ENCODE peak calls at places on chromosomes 1 and 21, in nine cellular contexts. One of them, this sample, is unnamed.

GRCh38 chr1:200247513-200247912 is 162.3 kb downstream of the ZNF281 start:
- DNase-seq in NCI-H748 treated with DMSO at 0.1 percent for 48 hours: peak
- DNase-seq in HT-29: no peak
- DNase-seq in cardiac fibroblast: no peak
- DNase-seq in stimulated activated CD4-positive, alpha-beta T cell treated with anti-CD3 and anti-CD28 coated beads, Interleukin-12 subunit alpha, Interleukin-12 subunit beta, amount 100 ng/mL, for 48 hours: no peak
- DNase-seq in non-pigmented ciliary epithelial cell: no peak
- DNase-seq in HL-60: no peak
- DNase-seq in stromal cell of bone marrow: no peak
- DNase-seq in stomach: no peak
- DNase-seq in this sample: no peak

GRCh38 chr21:37528150-37528937 is 161.8 kb downstream of the DYRK1A start:
- DNase-seq in stimulated activated CD4-positive, alpha-beta T cell treated with anti-CD3 and anti-CD28 coated beads, Interleukin-12 subunit alpha, Interleukin-12 subunit beta, amount 100 ng/mL, for 48 hours: no peak
- DNase-seq in stomach: no peak
- DNase-seq in HL-60: no peak
- DNase-seq in non-pigmented ciliary epithelial cell: no peak
- DNase-seq in cardiac fibroblast: no peak
- DNase-seq in stromal cell of bone marrow: no peak
- DNase-seq in HT-29: no peak
- DNase-seq in NCI-H748 treated with DMSO at 0.1 percent for 48 hours: no peak
- DNase-seq in this sample: no peak

GRCh38 chr1:65001238-65001792 is 35.0 kb upstream of the JAK1 start:
- DNase-seq in HL-60: no peak
- DNase-seq in stomach: peak
- DNase-seq in stimulated activated CD4-positive, alpha-beta T cell treated with anti-CD3 and anti-CD28 coated beads, Interleukin-12 subunit alpha, Interleukin-12 subunit beta, amount 100 ng/mL, for 48 hours: peak
- DNase-seq in non-pigmented ciliary epithelial cell: no peak
- DNase-seq in HT-29: no peak
- DNase-seq in cardiac fibroblast: peak
- DNase-seq in stromal cell of bone marrow: peak
- DNase-seq in NCI-H748 treated with DMSO at 0.1 percent for 48 hours: no peak
- DNase-seq in this sample: no peak

GRCh38 chr1:46406881-46407608 is 12.9 kb downstream of the FAAH start:
- DNase-seq in cardiac fibroblast: peak
- DNase-seq in stromal cell of bone marrow: no peak
- DNase-seq in HT-29: no peak
- DNase-seq in non-pigmented ciliary epithelial cell: no peak
- DNase-seq in HL-60: no peak
- DNase-seq in stimulated activated CD4-positive, alpha-beta T cell treated with anti-CD3 and anti-CD28 coated beads, Interleukin-12 subunit alpha, Interleukin-12 subunit beta, amount 100 ng/mL, for 48 hours: no peak
- DNase-seq in stomach: no peak
- DNase-seq in NCI-H748 treated with DMSO at 0.1 percent for 48 hours: no peak
- DNase-seq in this sample: no peak

GRCh38 chr1:66253330-66253921 is 280.5 kb upstream of the SGIP1 start:
- DNase-seq in HL-60: no peak
- DNase-seq in HT-29: peak
- DNase-seq in NCI-H748 treated with DMSO at 0.1 percent for 48 hours: no peak
- DNase-seq in non-pigmented ciliary epithelial cell: no peak
- DNase-seq in cardiac fibroblast: peak
- DNase-seq in stromal cell of bone marrow: peak
- DNase-seq in stimulated activated CD4-positive, alpha-beta T cell treated with anti-CD3 and anti-CD28 coated beads, Interleukin-12 subunit alpha, Interleukin-12 subunit beta, amount 100 ng/mL, for 48 hours: no peak
- DNase-seq in stomach: no peak
- DNase-seq in this sample: no peak

GRCh38 chr1:55214903-55215193 is 316 bp downstream of the USP24 start:
- DNase-seq in stomach: peak
- DNase-seq in stromal cell of bone marrow: no peak
- DNase-seq in NCI-H748 treated with DMSO at 0.1 percent for 48 hours: no peak
- DNase-seq in HT-29: peak
- DNase-seq in HL-60: no peak
- DNase-seq in cardiac fibroblast: peak
- DNase-seq in stimulated activated CD4-positive, alpha-beta T cell treated with anti-CD3 and anti-CD28 coated beads, Interleukin-12 subunit alpha, Interleukin-12 subunit beta, amount 100 ng/mL, for 48 hours: no peak
- DNase-seq in non-pigmented ciliary epithelial cell: no peak
- DNase-seq in this sample: no peak

GRCh38 chr1:41802532-41803501 is 115.9 kb downstream of the HIVEP3 start:
- DNase-seq in stimulated activated CD4-positive, alpha-beta T cell treated with anti-CD3 and anti-CD28 coated beads, Interleukin-12 subunit alpha, Interleukin-12 subunit beta, amount 100 ng/mL, for 48 hours: no peak
- DNase-seq in stomach: no peak
- DNase-seq in HL-60: peak
- DNase-seq in NCI-H748 treated with DMSO at 0.1 percent for 48 hours: no peak
- DNase-seq in stromal cell of bone marrow: no peak
- DNase-seq in non-pigmented ciliary epithelial cell: no peak
- DNase-seq in cardiac fibroblast: peak
- DNase-seq in HT-29: no peak
- DNase-seq in this sample: no peak

GRCh38 chr1:74673351-74674111 is at the start of gene ERICH3:
- DNase-seq in HT-29: no peak
- DNase-seq in non-pigmented ciliary epithelial cell: no peak
- DNase-seq in NCI-H748 treated with DMSO at 0.1 percent for 48 hours: peak
- DNase-seq in stomach: no peak
- DNase-seq in stromal cell of bone marrow: no peak
- DNase-seq in cardiac fibroblast: peak
- DNase-seq in stimulated activated CD4-positive, alpha-beta T cell treated with anti-CD3 and anti-CD28 coated beads, Interleukin-12 subunit alpha, Interleukin-12 subunit beta, amount 100 ng/mL, for 48 hours: no peak
- DNase-seq in HL-60: no peak
- DNase-seq in this sample: no peak

GRCh38 chr1:244957525-244957924 is 93.2 kb upstream of the HNRNPU start:
- DNase-seq in non-pigmented ciliary epithelial cell: no peak
- DNase-seq in stromal cell of bone marrow: no peak
- DNase-seq in stomach: no peak
- DNase-seq in NCI-H748 treated with DMSO at 0.1 percent for 48 hours: no peak
- DNase-seq in HT-29: no peak
- DNase-seq in cardiac fibroblast: no peak
- DNase-seq in HL-60: no peak
- DNase-seq in stimulated activated CD4-positive, alpha-beta T cell treated with anti-CD3 and anti-CD28 coated beads, Interleukin-12 subunit alpha, Interleukin-12 subunit beta, amount 100 ng/mL, for 48 hours: no peak
- DNase-seq in this sample: no peak

GRCh38 chr21:27061783-27062182 is 94.9 kb upstream of the ADAMTS5 start:
- DNase-seq in stromal cell of bone marrow: no peak
- DNase-seq in stimulated activated CD4-positive, alpha-beta T cell treated with anti-CD3 and anti-CD28 coated beads, Interleukin-12 subunit alpha, Interleukin-12 subunit beta, amount 100 ng/mL, for 48 hours: no peak
- DNase-seq in HT-29: no peak
- DNase-seq in cardiac fibroblast: no peak
- DNase-seq in non-pigmented ciliary epithelial cell: no peak
- DNase-seq in NCI-H748 treated with DMSO at 0.1 percent for 48 hours: no peak
- DNase-seq in HL-60: no peak
- DNase-seq in stomach: no peak
- DNase-seq in this sample: no peak

GRCh38 chr1:88063605-88064004 is 620.5 kb upstream of the PKN2 start:
- DNase-seq in stromal cell of bone marrow: peak
- DNase-seq in HT-29: peak
- DNase-seq in HL-60: no peak
- DNase-seq in stimulated activated CD4-positive, alpha-beta T cell treated with anti-CD3 and anti-CD28 coated beads, Interleukin-12 subunit alpha, Interleukin-12 subunit beta, amount 100 ng/mL, for 48 hours: no peak
- DNase-seq in non-pigmented ciliary epithelial cell: no peak
- DNase-seq in stomach: no peak
- DNase-seq in cardiac fibroblast: peak
- DNase-seq in NCI-H748 treated with DMSO at 0.1 percent for 48 hours: no peak
- DNase-seq in this sample: no peak

GRCh38 chr1:152188673-152189591 is 29.9 kb upstream of the RPTN start:
- DNase-seq in NCI-H748 treated with DMSO at 0.1 percent for 48 hours: peak
- DNase-seq in HT-29: peak
- DNase-seq in stomach: peak
- DNase-seq in stromal cell of bone marrow: peak
- DNase-seq in cardiac fibroblast: peak
- DNase-seq in non-pigmented ciliary epithelial cell: no peak
- DNase-seq in stimulated activated CD4-positive, alpha-beta T cell treated with anti-CD3 and anti-CD28 coated beads, Interleukin-12 subunit alpha, Interleukin-12 subunit beta, amount 100 ng/mL, for 48 hours: peak
- DNase-seq in HL-60: peak
- DNase-seq in this sample: no peak

GRCh38 chr1:45543599-45544417 is 6.8 kb upstream of the AKR1A1 start:
- DNase-seq in stomach: peak
- DNase-seq in stimulated activated CD4-positive, alpha-beta T cell treated with anti-CD3 and anti-CD28 coated beads, Interleukin-12 subunit alpha, Interleukin-12 subunit beta, amount 100 ng/mL, for 48 hours: peak
- DNase-seq in stromal cell of bone marrow: no peak
- DNase-seq in NCI-H748 treated with DMSO at 0.1 percent for 48 hours: no peak
- DNase-seq in HL-60: peak
- DNase-seq in cardiac fibroblast: peak
- DNase-seq in non-pigmented ciliary epithelial cell: no peak
- DNase-seq in HT-29: no peak
- DNase-seq in this sample: no peak

GRCh38 chr1:214031267-214031650 is 43.5 kb downstream of the PROX1 start:
- DNase-seq in stromal cell of bone marrow: no peak
- DNase-seq in HL-60: no peak
- DNase-seq in non-pigmented ciliary epithelial cell: no peak
- DNase-seq in cardiac fibroblast: no peak
- DNase-seq in stomach: no peak
- DNase-seq in stimulated activated CD4-positive, alpha-beta T cell treated with anti-CD3 and anti-CD28 coated beads, Interleukin-12 subunit alpha, Interleukin-12 subunit beta, amount 100 ng/mL, for 48 hours: no peak
- DNase-seq in NCI-H748 treated with DMSO at 0.1 percent for 48 hours: no peak
- DNase-seq in HT-29: no peak
- DNase-seq in this sample: no peak

GRCh38 chr1:43764581-43764980 is 57.2 kb downstream of the ST3GAL3 start:
- DNase-seq in NCI-H748 treated with DMSO at 0.1 percent for 48 hours: no peak
- DNase-seq in cardiac fibroblast: no peak
- DNase-seq in HT-29: no peak
- DNase-seq in HL-60: no peak
- DNase-seq in stromal cell of bone marrow: no peak
- DNase-seq in stomach: no peak
- DNase-seq in stimulated activated CD4-positive, alpha-beta T cell treated with anti-CD3 and anti-CD28 coated beads, Interleukin-12 subunit alpha, Interleukin-12 subunit beta, amount 100 ng/mL, for 48 hours: no peak
- DNase-seq in non-pigmented ciliary epithelial cell: no peak
- DNase-seq in this sample: no peak

GRCh38 chr21:39137248-39138186 is 45.7 kb downstream of the PSMG1 start:
- DNase-seq in stimulated activated CD4-positive, alpha-beta T cell treated with anti-CD3 and anti-CD28 coated beads, Interleukin-12 subunit alpha, Interleukin-12 subunit beta, amount 100 ng/mL, for 48 hours: no peak
- DNase-seq in HL-60: no peak
- DNase-seq in cardiac fibroblast: peak
- DNase-seq in stromal cell of bone marrow: no peak
- DNase-seq in NCI-H748 treated with DMSO at 0.1 percent for 48 hours: no peak
- DNase-seq in stomach: no peak
- DNase-seq in non-pigmented ciliary epithelial cell: no peak
- DNase-seq in HT-29: peak
- DNase-seq in this sample: no peak

GRCh38 chr1:153919879-153920852 is 2.6 kb downstream of the GATAD2B start:
- DNase-seq in stromal cell of bone marrow: no peak
- DNase-seq in stomach: no peak
- DNase-seq in non-pigmented ciliary epithelial cell: no peak
- DNase-seq in HT-29: peak
- DNase-seq in NCI-H748 treated with DMSO at 0.1 percent for 48 hours: no peak
- DNase-seq in HL-60: no peak
- DNase-seq in stimulated activated CD4-positive, alpha-beta T cell treated with anti-CD3 and anti-CD28 coated beads, Interleukin-12 subunit alpha, Interleukin-12 subunit beta, amount 100 ng/mL, for 48 hours: peak
- DNase-seq in cardiac fibroblast: peak
- DNase-seq in this sample: no peak

GRCh38 chr1:161791889-161792655 is 26.0 kb downstream of the ATF6 start:
- DNase-seq in HL-60: no peak
- DNase-seq in stromal cell of bone marrow: no peak
- DNase-seq in HT-29: no peak
- DNase-seq in stomach: no peak
- DNase-seq in non-pigmented ciliary epithelial cell: peak
- DNase-seq in NCI-H748 treated with DMSO at 0.1 percent for 48 hours: no peak
- DNase-seq in cardiac fibroblast: peak
- DNase-seq in stimulated activated CD4-positive, alpha-beta T cell treated with anti-CD3 and anti-CD28 coated beads, Interleukin-12 subunit alpha, Interleukin-12 subunit beta, amount 100 ng/mL, for 48 hours: no peak
- DNase-seq in this sample: no peak

GRCh38 chr21:46004168-46004861 is 22.7 kb downstream of the COL6A1 start:
- DNase-seq in stromal cell of bone marrow: no peak
- DNase-seq in NCI-H748 treated with DMSO at 0.1 percent for 48 hours: no peak
- DNase-seq in cardiac fibroblast: no peak
- DNase-seq in stimulated activated CD4-positive, alpha-beta T cell treated with anti-CD3 and anti-CD28 coated beads, Interleukin-12 subunit alpha, Interleukin-12 subunit beta, amount 100 ng/mL, for 48 hours: no peak
- DNase-seq in stomach: peak
- DNase-seq in HT-29: no peak
- DNase-seq in HL-60: no peak
- DNase-seq in non-pigmented ciliary epithelial cell: no peak
- DNase-seq in this sample: no peak

GRCh38 chr1:231126181-231126580 is 35.7 kb upstream of the TRIM67 start:
- DNase-seq in cardiac fibroblast: no peak
- DNase-seq in non-pigmented ciliary epithelial cell: no peak
- DNase-seq in HT-29: no peak
- DNase-seq in HL-60: no peak
- DNase-seq in stomach: no peak
- DNase-seq in NCI-H748 treated with DMSO at 0.1 percent for 48 hours: no peak
- DNase-seq in stromal cell of bone marrow: no peak
- DNase-seq in stimulated activated CD4-positive, alpha-beta T cell treated with anti-CD3 and anti-CD28 coated beads, Interleukin-12 subunit alpha, Interleukin-12 subunit beta, amount 100 ng/mL, for 48 hours: no peak
- DNase-seq in this sample: no peak

GRCh38 chr1:88731475-88731874 is 47.4 kb downstream of the PKN2 start:
- DNase-seq in cardiac fibroblast: peak
- DNase-seq in HT-29: no peak
- DNase-seq in NCI-H748 treated with DMSO at 0.1 percent for 48 hours: no peak
- DNase-seq in stomach: no peak
- DNase-seq in stromal cell of bone marrow: peak
- DNase-seq in stimulated activated CD4-positive, alpha-beta T cell treated with anti-CD3 and anti-CD28 coated beads, Interleukin-12 subunit alpha, Interleukin-12 subunit beta, amount 100 ng/mL, for 48 hours: no peak
- DNase-seq in HL-60: no peak
- DNase-seq in non-pigmented ciliary epithelial cell: peak
- DNase-seq in this sample: no peak

GRCh38 chr1:69993787-69994186 is 211.6 kb downstream of the LRRC40 start:
- DNase-seq in cardiac fibroblast: peak
- DNase-seq in stimulated activated CD4-positive, alpha-beta T cell treated with anti-CD3 and anti-CD28 coated beads, Interleukin-12 subunit alpha, Interleukin-12 subunit beta, amount 100 ng/mL, for 48 hours: no peak
- DNase-seq in HL-60: no peak
- DNase-seq in NCI-H748 treated with DMSO at 0.1 percent for 48 hours: no peak
- DNase-seq in stomach: no peak
- DNase-seq in stromal cell of bone marrow: no peak
- DNase-seq in HT-29: no peak
- DNase-seq in non-pigmented ciliary epithelial cell: no peak
- DNase-seq in this sample: no peak

GRCh38 chr1:91550961-91551360 is 50.3 kb downstream of the CDC7 start:
- DNase-seq in HT-29: no peak
- DNase-seq in stimulated activated CD4-positive, alpha-beta T cell treated with anti-CD3 and anti-CD28 coated beads, Interleukin-12 subunit alpha, Interleukin-12 subunit beta, amount 100 ng/mL, for 48 hours: no peak
- DNase-seq in non-pigmented ciliary epithelial cell: no peak
- DNase-seq in NCI-H748 treated with DMSO at 0.1 percent for 48 hours: no peak
- DNase-seq in cardiac fibroblast: no peak
- DNase-seq in stromal cell of bone marrow: no peak
- DNase-seq in stomach: no peak
- DNase-seq in HL-60: no peak
- DNase-seq in this sample: no peak

GRCh38 chr1:175830500-175830899 is 87.1 kb upstream of the TNR start:
- DNase-seq in cardiac fibroblast: no peak
- DNase-seq in stomach: no peak
- DNase-seq in HL-60: no peak
- DNase-seq in stimulated activated CD4-positive, alpha-beta T cell treated with anti-CD3 and anti-CD28 coated beads, Interleukin-12 subunit alpha, Interleukin-12 subunit beta, amount 100 ng/mL, for 48 hours: no peak
- DNase-seq in HT-29: no peak
- DNase-seq in non-pigmented ciliary epithelial cell: no peak
- DNase-seq in stromal cell of bone marrow: no peak
- DNase-seq in NCI-H748 treated with DMSO at 0.1 percent for 48 hours: no peak
- DNase-seq in this sample: no peak

GRCh38 chr1:81664341-81664740 is 136.4 kb upstream of the ADGRL2 start:
- DNase-seq in stromal cell of bone marrow: peak
- DNase-seq in non-pigmented ciliary epithelial cell: no peak
- DNase-seq in stomach: no peak
- DNase-seq in NCI-H748 treated with DMSO at 0.1 percent for 48 hours: no peak
- DNase-seq in HL-60: no peak
- DNase-seq in stimulated activated CD4-positive, alpha-beta T cell treated with anti-CD3 and anti-CD28 coated beads, Interleukin-12 subunit alpha, Interleukin-12 subunit beta, amount 100 ng/mL, for 48 hours: no peak
- DNase-seq in HT-29: no peak
- DNase-seq in cardiac fibroblast: peak
- DNase-seq in this sample: no peak

GRCh38 chr1:172322219-172323061 is 98.0 kb upstream of the C1orf105 start:
- DNase-seq in non-pigmented ciliary epithelial cell: peak
- DNase-seq in HL-60: no peak
- DNase-seq in stimulated activated CD4-positive, alpha-beta T cell treated with anti-CD3 and anti-CD28 coated beads, Interleukin-12 subunit alpha, Interleukin-12 subunit beta, amount 100 ng/mL, for 48 hours: no peak
- DNase-seq in cardiac fibroblast: peak
- DNase-seq in stomach: no peak
- DNase-seq in HT-29: peak
- DNase-seq in NCI-H748 treated with DMSO at 0.1 percent for 48 hours: no peak
- DNase-seq in stromal cell of bone marrow: peak
- DNase-seq in this sample: no peak

GRCh38 chr1:225508538-225509375 is 80.9 kb upstream of the LBR start:
- DNase-seq in non-pigmented ciliary epithelial cell: peak
- DNase-seq in cardiac fibroblast: peak
- DNase-seq in stomach: peak
- DNase-seq in HT-29: peak
- DNase-seq in HL-60: no peak
- DNase-seq in NCI-H748 treated with DMSO at 0.1 percent for 48 hours: peak
- DNase-seq in stimulated activated CD4-positive, alpha-beta T cell treated with anti-CD3 and anti-CD28 coated beads, Interleukin-12 subunit alpha, Interleukin-12 subunit beta, amount 100 ng/mL, for 48 hours: no peak
- DNase-seq in stromal cell of bone marrow: peak
- DNase-seq in this sample: no peak

GRCh38 chr1:184843732-184844495 is 89.3 kb upstream of the EDEM3 start:
- DNase-seq in stromal cell of bone marrow: no peak
- DNase-seq in HL-60: no peak
- DNase-seq in stomach: peak
- DNase-seq in stimulated activated CD4-positive, alpha-beta T cell treated with anti-CD3 and anti-CD28 coated beads, Interleukin-12 subunit alpha, Interleukin-12 subunit beta, amount 100 ng/mL, for 48 hours: no peak
- DNase-seq in HT-29: no peak
- DNase-seq in NCI-H748 treated with DMSO at 0.1 percent for 48 hours: no peak
- DNase-seq in non-pigmented ciliary epithelial cell: no peak
- DNase-seq in cardiac fibroblast: no peak
- DNase-seq in this sample: peak

GRCh38 chr1:191368891-191369654 is 789.2 kb upstream of the RGS18 start:
- DNase-seq in stomach: no peak
- DNase-seq in non-pigmented ciliary epithelial cell: no peak
- DNase-seq in HT-29: no peak
- DNase-seq in NCI-H748 treated with DMSO at 0.1 percent for 48 hours: no peak
- DNase-seq in HL-60: no peak
- DNase-seq in stromal cell of bone marrow: no peak
- DNase-seq in stimulated activated CD4-positive, alpha-beta T cell treated with anti-CD3 and anti-CD28 coated beads, Interleukin-12 subunit alpha, Interleukin-12 subunit beta, amount 100 ng/mL, for 48 hours: no peak
- DNase-seq in cardiac fibroblast: no peak
- DNase-seq in this sample: no peak

GRCh38 chr1:193794239-193794638 is 607.8 kb upstream of the B3GALT2 start:
- DNase-seq in HL-60: no peak
- DNase-seq in stimulated activated CD4-positive, alpha-beta T cell treated with anti-CD3 and anti-CD28 coated beads, Interleukin-12 subunit alpha, Interleukin-12 subunit beta, amount 100 ng/mL, for 48 hours: no peak
- DNase-seq in NCI-H748 treated with DMSO at 0.1 percent for 48 hours: no peak
- DNase-seq in non-pigmented ciliary epithelial cell: no peak
- DNase-seq in cardiac fibroblast: peak
- DNase-seq in stromal cell of bone marrow: no peak
- DNase-seq in HT-29: no peak
- DNase-seq in stomach: no peak
- DNase-seq in this sample: no peak

GRCh38 chr1:151372411-151372934 is at the start of gene SELENBP1:
- DNase-seq in stomach: peak
- DNase-seq in stromal cell of bone marrow: peak
- DNase-seq in stimulated activated CD4-positive, alpha-beta T cell treated with anti-CD3 and anti-CD28 coated beads, Interleukin-12 subunit alpha, Interleukin-12 subunit beta, amount 100 ng/mL, for 48 hours: no peak
- DNase-seq in cardiac fibroblast: peak
- DNase-seq in HT-29: peak
- DNase-seq in non-pigmented ciliary epithelial cell: no peak
- DNase-seq in HL-60: no peak
- DNase-seq in NCI-H748 treated with DMSO at 0.1 percent for 48 hours: peak
- DNase-seq in this sample: no peak